ENCODE peak calls at places on chromosomes 4 and X, in four cellular contexts. X is PC-3; J is CD4-positive, CD25-positive, alpha-beta regulatory T cell; Q is trophoblast cell. E is an unnamed sample.
A peak's percentile ranks its signal among the peaks of the same experiment; 100 is the strongest.

GRCh38 chr4:2166253-2166652 is 75.7 kb downstream of the HAUS3 start:
- DNase-seq in X (no peak), J (no peak), Q (peak; percentile 12), E (no peak)

GRCh38 chr4:110618091-110619000 is 4.5 kb downstream of the PITX2 start:
- DNase-seq in X (peak; percentile 54), J (no peak), Q (no peak), E (no peak)

GRCh38 chr4:93912146-93912545 is 83.6 kb downstream of the ATOH1 start:
- DNase-seq in X (no peak), J (no peak), Q (no peak), E (no peak)

GRCh38 chr4:147285751-147286150 is 195.1 kb upstream of the EDNRA start:
- DNase-seq in X (no peak), J (no peak), Q (no peak), E (no peak)

GRCh38 chrX:21655901-21656586 is 2.1 kb downstream of the KLHL34 start:
- DNase-seq in X (no peak), J (no peak), Q (no peak), E (no peak)

GRCh38 chr4:925171-925570 is 6.9 kb downstream of the GAK start:
- DNase-seq in X (no peak), J (no peak), Q (no peak), E (no peak)

GRCh38 chr4:189921058-189921457 is 19.6 kb upstream of the FRG1 start:
- DNase-seq in X (no peak), J (no peak), Q (no peak), E (no peak)

GRCh38 chr4:40247350-40247749 is 50.5 kb downstream of the RHOH start:
- DNase-seq in X (no peak), J (peak; percentile 91), Q (no peak), E (peak; percentile 61)

GRCh38 chr4:108762559-108763225 is at the start of gene ETNPPL:
- DNase-seq in X (peak; percentile 3), J (peak; percentile 43), Q (peak; percentile 34), E (no peak)

GRCh38 chr4:119731146-119731742 is 102.6 kb upstream of the PDE5A start:
- DNase-seq in X (no peak), J (no peak), Q (peak; percentile 34), E (no peak)

GRCh38 chr4:110480031-110480549 is 4.1 kb downstream of the ENPEP start:
- DNase-seq in X (peak; percentile 30), J (no peak), Q (peak; percentile 94), E (no peak)

GRCh38 chrX:45788941-45789348 is 588.3 kb upstream of the DIPK2B start:
- DNase-seq in X (no peak), J (no peak), Q (no peak), E (no peak)

GRCh38 chr4:90715242-90715641 is 588.0 kb downstream of the CCSER1 start:
- DNase-seq in X (no peak), J (no peak), Q (no peak), E (no peak)

GRCh38 chr4:165864228-165864627 is 8.8 kb upstream of the TLL1 start:
- DNase-seq in X (no peak), J (no peak), Q (peak; percentile 11), E (no peak)

GRCh38 chr4:82801910-82802521 is 3.4 kb upstream of the SCD5 start:
- DNase-seq in X (peak; percentile 49), J (no peak), Q (peak; percentile 40), E (no peak)

GRCh38 chr4:152109585-152110509 is 349.0 kb upstream of the GATB start:
- DNase-seq in X (no peak), J (no peak), Q (no peak), E (no peak)

GRCh38 chr4:70954032-70954431 is 39.4 kb upstream of the DCK start:
- DNase-seq in X (no peak), J (no peak), Q (no peak), E (no peak)

GRCh38 chrX:110509778-110510510 is 151.3 kb downstream of the RTL9 start:
- DNase-seq in X (peak; percentile 5), J (no peak), Q (no peak), E (no peak)

GRCh38 chr4:99653921-99654890 is 3.4 kb downstream of the C4orf54 start:
- DNase-seq in X (no peak), J (no peak), Q (peak; percentile 30), E (no peak)

GRCh38 chr4:46404961-46405360 is 15.0 kb upstream of the GABRA2 start:
- DNase-seq in X (peak; percentile 3), J (no peak), Q (no peak), E (no peak)

GRCh38 chrX:2188316-2188715 is 312.5 kb downstream of the DHRSX start:
- DNase-seq in X (no peak), J (no peak), Q (no peak), E (no peak)

GRCh38 chr4:42608551-42608950 is 48.4 kb downstream of the ATP8A1 start:
- DNase-seq in X (peak; percentile 26), J (no peak), Q (no peak), E (no peak)

GRCh38 chr4:140137654-140138053 is 16.3 kb downstream of the MAML3 start:
- DNase-seq in X (peak; percentile 19), J (no peak), Q (peak; percentile 84), E (no peak)

GRCh38 chr4:83890231-83890630 is 354.3 kb downstream of the GPAT3 start:
- DNase-seq in X (peak; percentile 30), J (no peak), Q (peak; percentile 14), E (no peak)

GRCh38 chrX:22323541-22323940 is 50.8 kb downstream of the CBLL2 start:
- DNase-seq in X (peak; percentile 79), J (no peak), Q (no peak), E (no peak)

GRCh38 chr4:86857341-86858052 is 8.3 kb upstream of the SLC10A6 start:
- DNase-seq in X (peak; percentile 72), J (no peak), Q (peak; percentile 76), E (no peak)

GRCh38 chr4:18020145-18020670 is 1.3 kb downstream of the LCORL start:
- DNase-seq in X (peak; percentile 6), J (peak; percentile 21), Q (peak; percentile 14), E (no peak)

GRCh38 chr4:74529284-74530041 is 84.5 kb downstream of the AREG start:
- DNase-seq in X (no peak), J (no peak), Q (peak; percentile 38), E (no peak)

GRCh38 chr4:24570172-24570571 is 14.2 kb downstream of the DHX15 start:
- DNase-seq in X (no peak), J (no peak), Q (no peak), E (no peak)

GRCh38 chrX:115350696-115351408 is 61.3 kb downstream of the LUZP4 start:
- DNase-seq in X (no peak), J (no peak), Q (peak; percentile 81), E (no peak)

GRCh38 chr4:85402371-85402770 is 72.6 kb upstream of the ARHGAP24 start:
- DNase-seq in X (no peak), J (no peak), Q (peak; percentile 76), E (no peak)

GRCh38 chr4:123836919-123837605 is 440.5 kb downstream of the SPRY1 start:
- DNase-seq in X (peak; percentile 39), J (no peak), Q (no peak), E (no peak)

GRCh38 chr4:177051473-177052060 is 258.1 kb upstream of the NEIL3 start:
- DNase-seq in X (peak; percentile 63), J (peak; percentile 62), Q (peak; percentile 64), E (no peak)

GRCh38 chr4:107114059-107114458 is 77.9 kb upstream of the DKK2 start:
- DNase-seq in X (no peak), J (no peak), Q (no peak), E (no peak)
- H3K4me1 ChIP-seq in X (no peaks in the 10 kb centered on the region), J (no peaks in the 10 kb centered on the region), Q (no peaks in the 10 kb centered on the region), E (no peaks in the 10 kb centered on the region)

DNA sequence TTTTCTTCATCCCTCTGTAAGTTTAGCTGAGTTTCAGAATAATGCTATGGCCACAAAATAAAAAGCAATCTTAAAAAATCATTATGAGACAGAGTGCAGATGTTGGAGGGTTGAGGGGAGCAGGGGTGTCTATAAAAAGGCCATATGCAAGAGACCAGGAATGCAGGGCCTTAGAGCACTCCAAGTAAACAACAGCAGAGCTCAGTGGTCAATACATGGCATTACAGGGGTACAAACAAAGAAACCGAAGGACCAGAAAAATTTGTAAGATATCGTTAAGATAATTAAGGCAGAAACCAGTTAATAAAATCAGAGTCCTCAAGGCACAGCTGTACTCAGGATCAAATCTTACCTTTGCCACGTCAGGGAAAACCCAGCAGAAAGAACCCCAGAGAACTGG is 28.4 kb upstream of the NDST3 start:
- DNase-seq in X (no peak), J (no peak), Q (no peak), E (no peak)
- H3K4me3 ChIP-seq in X (no peak overlapping the region), J (no peak overlapping the region), Q (no peak overlapping the region), E (no peak overlapping the region)

GRCh38 chr4:186886759-186887158 is 163.1 kb upstream of the FAT1 start:
- DNase-seq in X (no peak), J (no peak), Q (peak; percentile 42), E (no peak)

GRCh38 chr4:186878203-186878800 is 154.6 kb upstream of the FAT1 start:
- DNase-seq in X (no peak), J (no peak), Q (no peak), E (no peak)

GRCh38 chr4:186885289-186885688 is 161.6 kb upstream of the FAT1 start:
- DNase-seq in X (no peak), J (no peak), Q (peak; percentile 18), E (no peak)

GRCh38 chr4:186881521-186882220 is 158.0 kb upstream of the FAT1 start:
- DNase-seq in X (peak; percentile 23), J (no peak), Q (no peak), E (no peak)

GRCh38 chr4:186882293-186882692 is 158.6 kb upstream of the FAT1 start:
- DNase-seq in X (no peak), J (no peak), Q (no peak), E (no peak)
- H3K27ac ChIP-seq in X (no peak overlapping the region), J (no peak overlapping the region), Q (peak overlapping the region; percentile 14), E (no peak overlapping the region)

GRCh38 chr4:138224614-138225013 is 17.5 kb downstream of the SLC7A11 start:
- DNase-seq in X (no peak), J (no peak), Q (no peak), E (no peak)
- H3K4me1 ChIP-seq in X (peaks cover 4% of the 10 kb centered on the region), J (no peaks in the 10 kb centered on the region), Q (no peaks in the 10 kb centered on the region), E (no peaks in the 10 kb centered on the region)

GRCh38 chr4:100823993-100824323 is 306.1 kb upstream of the EMCN start:
- DNase-seq in X (no peak), J (no peak), Q (no peak), E (no peak)
- H3K4me3 ChIP-seq in X (no peak overlapping the region), J (no peak overlapping the region), Q (no peak overlapping the region), E (no peak overlapping the region)

DNA sequence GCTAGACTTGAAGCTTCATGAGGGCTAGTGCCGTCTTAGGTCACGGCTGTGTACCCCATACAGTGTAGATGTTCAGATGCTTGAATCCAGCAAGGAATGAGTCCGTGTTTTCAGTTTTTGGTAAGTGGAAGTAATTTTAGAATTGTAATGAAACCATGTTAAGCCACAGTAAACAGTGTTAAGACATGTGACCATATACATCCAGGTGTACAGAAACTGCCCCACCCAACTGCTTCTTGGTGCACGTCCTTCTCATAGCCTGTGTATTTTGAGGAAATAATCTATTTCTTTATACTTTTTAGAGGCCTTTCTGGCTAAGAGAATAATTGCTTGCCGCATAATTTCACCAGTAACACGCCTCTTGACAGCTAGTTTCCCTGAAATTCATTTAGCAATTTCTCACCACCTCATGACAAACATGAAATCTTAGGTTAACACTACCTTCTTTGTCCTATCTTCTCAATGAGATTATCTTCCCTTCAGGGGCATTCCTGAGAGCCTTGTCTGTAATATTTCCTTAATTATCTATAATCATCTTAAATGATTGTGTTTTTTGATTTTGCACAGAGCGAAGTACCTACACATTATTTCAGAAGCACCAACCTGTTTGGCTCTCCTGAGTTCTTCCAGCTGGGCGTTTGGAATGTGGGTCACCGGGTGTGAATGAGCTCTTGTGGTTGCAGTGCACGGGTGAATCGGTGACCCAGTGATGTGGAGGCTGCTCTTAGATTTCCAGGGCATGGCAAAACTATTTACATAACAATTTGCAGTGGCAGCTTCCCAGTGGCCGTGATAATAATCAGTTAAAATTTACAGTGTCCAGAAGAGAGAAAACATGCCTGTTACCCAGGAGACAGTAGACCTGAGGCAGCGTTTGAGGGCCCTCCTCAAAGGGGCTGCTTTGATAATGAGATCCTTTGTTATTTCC is 50.2 kb upstream of the TADA2B start:
- DNase-seq in X (peak; percentile 38), J (peak; percentile 79), Q (peak; percentile 54), E (no peak)
- H3K27ac ChIP-seq in X (peak overlapping the region; percentile 81), J (peak overlapping the region; percentile 10), Q (no peak overlapping the region), E (no peak overlapping the region)

E was measured in CD8-positive, alpha-beta T cell.